ENCODE peak calls at places on chromosomes 4 and X, in six cellular contexts. R is WTC11, V is left lung, U is right atrium auricular region, L is sigmoid colon, I is dorsolateral prefrontal cortex. P is an unnamed sample.

GRCh38 chr4:77156533-77156911 is 485 bp upstream of the CCNG2 start:
- DNase-seq in R (peak), V (peak), U (peak), L (peak), I (peak), P (peak)

GRCh38 chr4:182975806-182976205 is 58.6 kb upstream of the DCTD start:
- DNase-seq in R (no peak), V (no peak), U (no peak), L (no peak), I (no peak), P (no peak)

GRCh38 chrX:20452487-20452886 is 185.8 kb upstream of the RPS6KA3 start:
- DNase-seq in R (no peak), V (no peak), U (no peak), L (no peak), I (no peak), P (no peak)

GRCh38 chr4:102625232-102625930 is 124.2 kb downstream of the NFKB1 start:
- DNase-seq in R (peak), V (no peak), U (no peak), L (no peak), I (no peak), P (no peak)

GRCh38 chrX:120305531-120306145 is 5.6 kb downstream of the TMEM255A start:
- DNase-seq in R (no peak), V (no peak), U (no peak), L (no peak), I (no peak), P (no peak)

GRCh38 chr4:48570646-48571220 is 80.7 kb downstream of the ZAR1 start:
- DNase-seq in R (no peak), V (no peak), U (no peak), L (no peak), I (no peak), P (no peak)

GRCh38 chr4:76559236-76560071 is 124.4 kb downstream of the SHROOM3 start:
- DNase-seq in R (no peak), V (no peak), U (no peak), L (no peak), I (no peak), P (no peak)

GRCh38 chr4:10099521-10100325 is 16.9 kb downstream of the WDR1 start:
- DNase-seq in R (no peak), V (peak), U (no peak), L (no peak), I (no peak), P (no peak)

GRCh38 chrX:151155234-151155633 is 21.1 kb upstream of the GPR50 start:
- DNase-seq in R (no peak), V (no peak), U (no peak), L (no peak), I (no peak), P (no peak)

GRCh38 chr4:15250021-15250441 is 177.8 kb upstream of the C1QTNF7 start:
- DNase-seq in R (no peak), V (no peak), U (no peak), L (no peak), I (no peak), P (no peak)

GRCh38 chrX:153828723-153829548 is 1.4 kb downstream of the PDZD4 start:
- DNase-seq in R (peak), V (no peak), U (no peak), L (peak), I (no peak), P (peak)

GRCh38 chr4:3563403-3563802 is 31.2 kb upstream of the LRPAP1 start:
- DNase-seq in R (no peak), V (no peak), U (no peak), L (no peak), I (no peak), P (no peak)

GRCh38 chr4:149887091-149887490 is 71.4 kb upstream of the IQCM start:
- DNase-seq in R (no peak), V (no peak), U (no peak), L (no peak), I (no peak), P (no peak)

GRCh38 chr4:53777244-53777984 is 186.1 kb upstream of the LNX1 start:
- DNase-seq in R (no peak), V (no peak), U (no peak), L (no peak), I (no peak), P (no peak)

GRCh38 chr4:120922390-120923200 is at the start of gene PRDM5:
- DNase-seq in R (peak), V (peak), U (peak), L (peak), I (peak), P (peak)

GRCh38 chr4:123585111-123585510 is 188.5 kb downstream of the SPRY1 start:
- DNase-seq in R (no peak), V (no peak), U (no peak), L (no peak), I (no peak), P (no peak)

GRCh38 chr4:147927377-147928137 is 195.7 kb downstream of the ARHGAP10 start:
- DNase-seq in R (no peak), V (no peak), U (no peak), L (peak), I (no peak), P (no peak)

GRCh38 chrX:103399744-103400143 is 23.4 kb downstream of the BEX3 start:
- DNase-seq in R (no peak), V (no peak), U (no peak), L (no peak), I (no peak), P (no peak)

GRCh38 chrX:88244066-88244465 is 503.0 kb upstream of the CPXCR1 start:
- DNase-seq in R (no peak), V (no peak), U (no peak), L (no peak), I (no peak), P (no peak)

GRCh38 chrX:133412246-133412645 is 3.0 kb downstream of the GPC4 start:
- DNase-seq in R (no peak), V (no peak), U (no peak), L (no peak), I (no peak), P (no peak)

GRCh38 chrX:101362757-101363156 is 14.2 kb upstream of the TIMM8A start:
- DNase-seq in R (no peak), V (no peak), U (no peak), L (no peak), I (no peak), P (no peak)

DNA sequence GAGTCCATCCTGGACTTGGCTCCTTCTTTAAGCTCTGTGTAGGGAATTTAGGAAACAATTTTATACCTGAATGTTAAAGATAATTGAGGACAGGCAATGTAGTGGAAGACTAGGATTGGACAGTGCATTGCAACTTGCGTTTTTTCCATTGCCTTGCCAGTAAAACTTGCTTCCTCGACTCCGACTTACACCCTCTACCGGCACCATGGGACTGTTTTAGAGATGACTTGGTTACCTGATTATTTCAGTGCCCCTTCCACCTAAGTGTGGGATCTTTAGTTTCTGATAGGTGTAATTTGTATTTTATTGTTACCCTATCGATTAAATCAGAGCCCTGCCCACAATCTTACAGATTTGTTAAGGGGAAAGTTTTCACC is 1.2 kb downstream of the PRPS1 start:
- DNase-seq in R (no peak), V (no peak), U (no peak), L (no peak), I (no peak), P (no peak)
- TF ChIP-seq CTCF in R (no peak), V (no peak), U (peak), L (no peak), I (peak), P (peak)

GRCh38 chr4:23122666-23123400 is 430.1 kb downstream of the GBA3 start:
- DNase-seq in R (no peak), V (no peak), U (no peak), L (no peak), I (no peak), P (no peak)
- TF ChIP-seq CTCF in R (no peak), V (no peak), U (no peak), L (no peak), I (no peak), P (no peak)

GRCh38 chrX:119194631-119195030 is 41.5 kb upstream of the PGRMC1 start:
- DNase-seq in R (no peak), V (no peak), U (no peak), L (no peak), I (no peak), P (no peak)
- TF ChIP-seq CTCF in R (no peak), V (no peak), U (peak), L (no peak), I (no peak), P (no peak)

DNA sequence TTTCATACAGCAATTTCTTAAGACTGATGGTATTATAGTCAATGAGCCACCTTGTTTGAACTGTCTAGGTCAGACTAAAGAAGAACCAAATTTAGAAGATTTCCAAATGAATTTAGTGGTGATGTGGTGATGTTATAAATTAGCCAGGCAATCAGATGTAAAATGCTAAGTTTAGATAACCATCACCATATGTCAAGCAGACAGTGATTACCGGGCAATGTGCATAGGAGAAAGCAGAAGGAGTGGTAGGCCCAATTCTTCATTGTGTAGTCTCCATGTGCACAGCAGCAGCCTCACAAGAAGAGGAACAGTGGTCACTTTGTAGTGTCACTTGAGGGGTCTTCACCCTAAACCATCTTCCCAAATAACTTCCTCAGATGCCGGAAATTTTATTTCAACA is 198.8 kb downstream of the ANTXR2 start:
- DNase-seq in R (no peak), V (no peak), U (no peak), L (no peak), I (no peak), P (no peak)
- TF ChIP-seq CTCF in R (no peak), V (no peak), U (no peak), L (no peak), I (no peak), P (no peak)

GRCh38 chr4:70178075-70178660 is 17.4 kb upstream of the ODAM start:
- DNase-seq in R (no peak), V (peak), U (no peak), L (no peak), I (no peak), P (no peak)

GRCh38 chr4:70183940-70184246 is 11.6 kb upstream of the ODAM start:
- DNase-seq in R (no peak), V (no peak), U (no peak), L (no peak), I (no peak), P (no peak)

GRCh38 chr4:70187216-70187615 is 8.3 kb upstream of the ODAM start:
- DNase-seq in R (no peak), V (no peak), U (no peak), L (no peak), I (no peak), P (no peak)

GRCh38 chr4:70182517-70183167 is 12.9 kb upstream of the ODAM start:
- DNase-seq in R (no peak), V (no peak), U (no peak), L (no peak), I (no peak), P (no peak)

GRCh38 chr4:70183168-70183939 is 12.2 kb upstream of the ODAM start:
- DNase-seq in R (peak), V (no peak), U (no peak), L (no peak), I (no peak), P (no peak)
- TF ChIP-seq CTCF in R (peak), V (peak), U (peak), L (peak), I (peak), P (peak)

GRCh38 chr4:140637836-140638235 is 69.1 kb upstream of the UCP1 start:
- DNase-seq in R (peak), V (no peak), U (no peak), L (no peak), I (no peak), P (no peak)
- TF ChIP-seq CTCF in R (peak), V (peak), U (peak), L (peak), I (peak), P (peak)